ENCODE peak calls at places on chromosomes 11 and 22, in eight cellular contexts. One of them, this sample, is unnamed.

GRCh38 chr22:19878461-19879247 is 24.0 kb upstream of the GNB1L start:
- DNase-seq in Jurkat, Clone E6-1: no peak
- DNase-seq in H54: no peak
- DNase-seq in activated T-helper 9 cell treated with anti-CD3 and anti-CD28 coated beads, Interleukin-2, amount 50 U/mL, for 16 hours: no peak
- DNase-seq in neural crest cell: no peak
- DNase-seq in neural progenitor cell: no peak
- DNase-seq in anterior cingulate cortex: no peak
- DNase-seq in ELR: no peak
- DNase-seq in this sample: peak; percentile 71

GRCh38 chr11:124863137-124863825 is 2.0 kb upstream of the ROBO3 start:
- DNase-seq in Jurkat, Clone E6-1: no peak
- DNase-seq in H54: peak; percentile 68
- DNase-seq in activated T-helper 9 cell treated with anti-CD3 and anti-CD28 coated beads, Interleukin-2, amount 50 U/mL, for 16 hours: no peak
- DNase-seq in neural crest cell: no peak
- DNase-seq in neural progenitor cell: peak; percentile 95
- DNase-seq in anterior cingulate cortex: peak; percentile 48
- DNase-seq in ELR: peak; percentile 56
- DNase-seq in this sample: peak; percentile 23

GRCh38 chr11:2689551-2690260 is 10.1 kb downstream of the KCNQ1OT1 start:
- DNase-seq in Jurkat, Clone E6-1: no peak
- DNase-seq in H54: no peak
- DNase-seq in activated T-helper 9 cell treated with anti-CD3 and anti-CD28 coated beads, Interleukin-2, amount 50 U/mL, for 16 hours: no peak
- DNase-seq in neural crest cell: no peak
- DNase-seq in neural progenitor cell: no peak
- DNase-seq in anterior cingulate cortex: no peak
- DNase-seq in ELR: no peak
- DNase-seq in this sample: no peak

GRCh38 chr11:47257518-47258316 is at the start of gene NR1H3:
- DNase-seq in Jurkat, Clone E6-1: no peak
- DNase-seq in H54: peak; percentile 70
- DNase-seq in activated T-helper 9 cell treated with anti-CD3 and anti-CD28 coated beads, Interleukin-2, amount 50 U/mL, for 16 hours: no peak
- DNase-seq in neural crest cell: peak; percentile 45
- DNase-seq in neural progenitor cell: peak; percentile 79
- DNase-seq in anterior cingulate cortex: no peak
- DNase-seq in ELR: peak; percentile 72
- DNase-seq in this sample: peak; percentile 88

GRCh38 chr22:46127556-46127955 is 22.8 kb upstream of the PPARA start:
- DNase-seq in Jurkat, Clone E6-1: no peak
- DNase-seq in H54: no peak
- DNase-seq in activated T-helper 9 cell treated with anti-CD3 and anti-CD28 coated beads, Interleukin-2, amount 50 U/mL, for 16 hours: no peak
- DNase-seq in neural crest cell: no peak
- DNase-seq in neural progenitor cell: no peak
- DNase-seq in anterior cingulate cortex: no peak
- DNase-seq in ELR: no peak
- DNase-seq in this sample: no peak

GRCh38 chr22:41531422-41531727 is 12.9 kb downstream of the POLR3H start:
- DNase-seq in Jurkat, Clone E6-1: no peak
- DNase-seq in H54: no peak
- DNase-seq in activated T-helper 9 cell treated with anti-CD3 and anti-CD28 coated beads, Interleukin-2, amount 50 U/mL, for 16 hours: no peak
- DNase-seq in neural crest cell: no peak
- DNase-seq in neural progenitor cell: no peak
- DNase-seq in anterior cingulate cortex: no peak
- DNase-seq in ELR: no peak
- DNase-seq in this sample: no peak

GRCh38 chr11:57336111-57336666 is 497 bp upstream of the SSRP1 start:
- DNase-seq in Jurkat, Clone E6-1: no peak
- DNase-seq in H54: no peak
- DNase-seq in activated T-helper 9 cell treated with anti-CD3 and anti-CD28 coated beads, Interleukin-2, amount 50 U/mL, for 16 hours: no peak
- DNase-seq in neural crest cell: no peak
- DNase-seq in neural progenitor cell: no peak
- DNase-seq in anterior cingulate cortex: no peak
- DNase-seq in ELR: no peak
- DNase-seq in this sample: no peak

GRCh38 chr11:47905358-47906059 is 57.4 kb upstream of the NUP160 start:
- DNase-seq in Jurkat, Clone E6-1: no peak
- DNase-seq in H54: no peak
- DNase-seq in activated T-helper 9 cell treated with anti-CD3 and anti-CD28 coated beads, Interleukin-2, amount 50 U/mL, for 16 hours: no peak
- DNase-seq in neural crest cell: no peak
- DNase-seq in neural progenitor cell: no peak
- DNase-seq in anterior cingulate cortex: no peak
- DNase-seq in ELR: peak; percentile 97
- DNase-seq in this sample: peak; percentile 28

GRCh38 chr11:72826191-72826941 is 12.2 kb downstream of the ATG16L2 start:
- DNase-seq in Jurkat, Clone E6-1: no peak
- DNase-seq in H54: no peak
- DNase-seq in activated T-helper 9 cell treated with anti-CD3 and anti-CD28 coated beads, Interleukin-2, amount 50 U/mL, for 16 hours: no peak
- DNase-seq in neural crest cell: no peak
- DNase-seq in neural progenitor cell: no peak
- DNase-seq in anterior cingulate cortex: no peak
- DNase-seq in ELR: no peak
- DNase-seq in this sample: no peak

GRCh38 chr11:2669926-2670469 is 29.8 kb downstream of the KCNQ1OT1 start:
- DNase-seq in Jurkat, Clone E6-1: no peak
- DNase-seq in H54: no peak
- DNase-seq in activated T-helper 9 cell treated with anti-CD3 and anti-CD28 coated beads, Interleukin-2, amount 50 U/mL, for 16 hours: no peak
- DNase-seq in neural crest cell: no peak
- DNase-seq in neural progenitor cell: no peak
- DNase-seq in anterior cingulate cortex: no peak
- DNase-seq in ELR: no peak
- DNase-seq in this sample: no peak

GRCh38 chr11:98090861-98091575 is 929.7 kb upstream of the CNTN5 start:
- DNase-seq in Jurkat, Clone E6-1: no peak
- DNase-seq in H54: no peak
- DNase-seq in activated T-helper 9 cell treated with anti-CD3 and anti-CD28 coated beads, Interleukin-2, amount 50 U/mL, for 16 hours: no peak
- DNase-seq in neural crest cell: no peak
- DNase-seq in neural progenitor cell: no peak
- DNase-seq in anterior cingulate cortex: no peak
- DNase-seq in ELR: no peak
- DNase-seq in this sample: no peak